ENCODE peak calls at places on chromosomes 3 and 15, in six cellular contexts. K is BJ, J is HFF-Myc, M is stomach, N is tibial artery, S is upper lobe of left lung. W is an unnamed sample.

GRCh38 chr3:131147534-131147933 is 120.9 kb downstream of the NEK11 start:
- DNase-seq in J (no peak), S (no peak), N (no peak), M (no peak), K (no peak), W (no peak)

GRCh38 chr15:29936353-29937049 is 114.2 kb upstream of the TJP1 start:
- DNase-seq in S (no peak), N (no peak), K (no peak), J (no peak), M (no peak), W (no peak)

GRCh38 chr3:28349397-28350000 is 875 bp upstream of the AZI2 start:
- DNase-seq in N (no peak), K (no peak), J (no peak), M (no peak), S (no peak), W (no peak)

GRCh38 chr15:63772531-63772930 is 61.2 kb downstream of the HERC1 start:
- DNase-seq in K (no peak), M (no peak), S (no peak), J (no peak), N (no peak), W (no peak)

GRCh38 chr3:182732232-182733015 is 60.9 kb upstream of the ATP11B start:
- DNase-seq in S (no peak), K (no peak), N (no peak), M (no peak), J (no peak), W (no peak)

GRCh38 chr3:142997330-142997729 is 4.0 kb upstream of the U2SURP start:
- DNase-seq in M (no peak), J (no peak), K (no peak), N (no peak), S (peak), W (no peak)

GRCh38 chr15:47812436-47813109 is 95.3 kb downstream of the SEMA6D start:
- DNase-seq in J (no peak), M (no peak), S (no peak), N (no peak), K (no peak), W (no peak)

GRCh38 chr15:50411870-50412269 is 12.3 kb upstream of the USP8 start:
- DNase-seq in S (no peak), M (no peak), N (no peak), K (no peak), J (no peak), W (no peak)

GRCh38 chr15:85667491-85668424 is 127.0 kb downstream of the KLHL25 start:
- DNase-seq in K (peak), M (no peak), N (no peak), S (peak), J (peak), W (no peak)

GRCh38 chr15:82585072-82585471 is 44.8 kb upstream of the RPS17 start:
- DNase-seq in J (no peak), K (peak), S (no peak), N (no peak), M (no peak), W (no peak)
- TF ChIP-seq CTCF in J (no peak), K (peak), S (no peak), N (no peak), M (no peak), W (no peak)

GRCh38 chr3:52495096-52495495 is at the start of gene STAB1:
- DNase-seq in K (no peak), N (no peak), J (no peak), S (peak), M (no peak), W (no peak)

GRCh38 chr3:52494446-52494845 is 692 bp upstream of the STAB1 start:
- DNase-seq in S (no peak), N (no peak), K (no peak), M (no peak), J (no peak), W (no peak)

GRCh38 chr3:52498134-52499054 is 3.3 kb downstream of the STAB1 start:
- DNase-seq in K (peak), S (peak), M (no peak), J (no peak), N (peak), W (no peak)

GRCh38 chr3:52493232-52494017 is 1.7 kb upstream of the STAB1 start:
- DNase-seq in K (no peak), N (no peak), S (peak), J (no peak), M (no peak), W (no peak)

DNA sequence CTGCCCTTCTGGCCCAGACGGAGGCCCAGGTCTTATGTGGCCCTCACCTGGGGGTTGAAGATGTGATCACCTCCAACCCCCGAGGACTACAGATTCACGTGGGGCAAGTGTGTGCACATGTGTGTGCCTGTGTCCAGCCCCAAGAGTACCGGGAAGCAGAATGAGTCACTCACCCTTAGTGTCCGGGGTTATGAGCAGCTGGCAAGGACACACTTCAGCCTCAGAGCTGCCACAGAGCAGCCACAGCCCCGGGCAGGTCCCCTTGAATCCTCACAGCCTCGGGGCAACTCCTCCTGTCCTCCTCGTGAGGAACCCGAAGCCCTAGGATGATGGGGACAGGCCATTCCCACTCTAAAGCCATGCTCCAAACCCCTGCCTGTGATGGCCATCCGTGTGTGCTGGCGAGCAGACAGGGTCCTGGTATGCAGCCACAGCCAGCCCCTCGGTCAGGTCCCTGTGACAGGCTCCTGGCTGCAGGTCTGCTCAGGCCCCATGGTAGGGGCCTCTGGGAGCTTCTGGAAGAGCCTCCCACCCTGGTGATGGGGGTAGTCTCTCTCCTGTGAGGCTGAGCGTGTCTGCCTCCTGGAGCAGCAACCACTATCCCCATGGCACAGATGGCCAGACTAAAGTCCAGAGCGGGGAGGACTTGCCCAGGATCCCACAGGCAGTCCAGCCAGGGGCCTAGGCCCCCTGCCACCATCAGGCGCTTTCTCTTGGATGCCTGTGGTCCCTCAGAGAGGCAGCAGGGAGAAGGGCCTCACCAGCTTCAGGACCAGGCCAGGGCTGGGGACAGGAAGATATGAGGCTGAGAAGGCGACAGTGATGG is 852 bp downstream of the STAB1 start:
- DNase-seq in K (no peak), J (no peak), N (no peak), M (no peak), S (peak), W (no peak)
- TF ChIP-seq CTCF in K (no peak), J (no peak), N (no peak), M (no peak), S (no peak), W (no peak)

DNA sequence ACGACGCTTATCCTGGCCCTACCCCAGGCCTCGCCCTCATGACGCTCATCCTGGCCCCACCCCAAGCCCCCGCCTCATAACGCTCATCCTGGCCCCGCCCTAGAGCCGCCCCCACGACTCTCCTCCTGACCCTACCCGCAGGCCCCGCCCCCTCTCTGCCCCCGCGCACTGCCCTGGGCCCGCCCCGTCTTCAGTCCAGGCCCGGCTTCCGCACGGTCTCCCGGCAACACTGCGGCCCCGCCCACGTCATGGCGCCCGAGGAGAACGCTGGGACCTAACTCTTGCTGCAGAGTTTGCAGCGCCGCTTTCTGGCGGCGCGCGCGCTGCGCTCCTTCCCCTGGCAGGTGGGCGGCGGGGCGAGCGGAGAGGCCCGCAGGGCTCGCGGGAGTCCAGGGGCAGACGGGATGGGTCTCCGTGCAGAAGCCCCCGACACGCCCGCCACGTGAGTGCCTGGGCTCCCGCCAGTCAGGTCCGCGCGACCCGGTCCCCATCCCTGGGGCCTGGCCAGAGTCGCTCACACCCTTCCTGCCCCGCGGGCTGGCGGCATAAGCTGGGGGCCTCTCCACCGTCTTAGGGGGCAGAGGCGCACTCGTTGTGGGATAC is 52.5 kb upstream of the ROPN1B start:
- DNase-seq in N (no peak), J (peak), K (peak), S (no peak), M (peak), W (peak)
- TF ChIP-seq CTCF in N (peak), J (peak), K (peak), S (no peak), M (no peak), W (no peak)

GRCh38 chr3:125194061-125194848 is 18.3 kb downstream of the SLC12A8 start:
- DNase-seq in K (no peak), M (no peak), J (no peak), S (no peak), N (no peak), W (no peak)
- TF ChIP-seq CTCF in K (no peak), M (no peak), J (no peak), S (no peak), N (no peak), W (no peak)

GRCh38 chr3:56983427-56983826 is 77.0 kb upstream of the SPATA12 start:
- DNase-seq in S (no peak), J (no peak), M (no peak), N (no peak), K (no peak), W (no peak)

GRCh38 chr3:56988458-56988857 is 72.0 kb upstream of the SPATA12 start:
- DNase-seq in K (no peak), S (no peak), M (no peak), J (no peak), N (no peak), W (no peak)

GRCh38 chr3:56987238-56987932 is 73.1 kb upstream of the SPATA12 start:
- DNase-seq in K (no peak), S (no peak), J (no peak), M (no peak), N (no peak), W (no peak)

GRCh38 chr3:56986347-56986746 is 74.1 kb upstream of the SPATA12 start:
- DNase-seq in M (no peak), J (no peak), S (no peak), N (no peak), K (no peak), W (no peak)

GRCh38 chr3:56985460-56986327 is 74.8 kb upstream of the SPATA12 start:
- DNase-seq in J (peak), K (no peak), N (no peak), M (no peak), S (no peak), W (no peak)
- TF ChIP-seq CTCF in J (peak), K (no peak), N (no peak), M (no peak), S (no peak), W (no peak)

W was measured in coronary artery.